ENCODE peak calls at places on chromosomes 6 and 20, in four cellular contexts. One of them, this sample, is unnamed.

GRCh38 chr6:16438677-16439615 is 200.6 kb downstream of the GMPR start:
- DNase-seq in stomach: no peak
- DNase-seq in MV-4-11: no peak
- DNase-seq in mesendoderm: peak; percentile 54
- DNase-seq in this sample: no peak

GRCh38 chr6:136527831-136528230 is 22.4 kb downstream of the MAP7 start:
- DNase-seq in stomach: no peak
- DNase-seq in MV-4-11: no peak
- DNase-seq in mesendoderm: no peak
- DNase-seq in this sample: no peak

GRCh38 chr20:35305682-35306556 is 13.7 kb upstream of the FAM83C start:
- DNase-seq in stomach: peak; percentile 60
- DNase-seq in MV-4-11: peak; percentile 96
- DNase-seq in mesendoderm: peak; percentile 75
- DNase-seq in this sample: no peak

GRCh38 chr6:145139895-145140294 is 595.4 kb downstream of the EPM2A start:
- DNase-seq in stomach: no peak
- DNase-seq in MV-4-11: no peak
- DNase-seq in mesendoderm: no peak
- DNase-seq in this sample: no peak

GRCh38 chr6:112100561-112100960 is 13.2 kb downstream of the FAM229B start:
- DNase-seq in stomach: no peak
- DNase-seq in MV-4-11: no peak
- DNase-seq in mesendoderm: no peak
- DNase-seq in this sample: peak; percentile 36

GRCh38 chr6:160259143-160259425 is 463 bp upstream of the SLC22A2 start:
- DNase-seq in stomach: no peak
- DNase-seq in MV-4-11: no peak
- DNase-seq in mesendoderm: no peak
- DNase-seq in this sample: no peak

GRCh38 chr20:20491110-20491783 is 123.3 kb downstream of the INSM1 start:
- DNase-seq in stomach: no peak
- DNase-seq in MV-4-11: no peak
- DNase-seq in mesendoderm: no peak
- DNase-seq in this sample: no peak

GRCh38 chr6:30154709-30155521 is 6.1 kb downstream of the TRIM10 start:
- DNase-seq in stomach: no peak
- DNase-seq in MV-4-11: peak; percentile 31
- DNase-seq in mesendoderm: no peak
- DNase-seq in this sample: no peak

GRCh38 chr20:44979090-44979621 is 12.8 kb downstream of the STK4 start:
- DNase-seq in stomach: no peak
- DNase-seq in MV-4-11: peak; percentile 94
- DNase-seq in mesendoderm: no peak
- DNase-seq in this sample: no peak

GRCh38 chr6:160979063-160979708 is 12.4 kb upstream of the MAP3K4 start:
- DNase-seq in stomach: no peak
- DNase-seq in MV-4-11: peak; percentile 55
- DNase-seq in mesendoderm: no peak
- DNase-seq in this sample: no peak

GRCh38 chr6:33771342-33772113 is 17.4 kb downstream of the LEMD2 start:
- DNase-seq in stomach: peak; percentile 77
- DNase-seq in MV-4-11: peak; percentile 74
- DNase-seq in mesendoderm: peak; percentile 96
- DNase-seq in this sample: no peak

GRCh38 chr6:72464246-72464645 is 157.6 kb upstream of the KCNQ5 start:
- DNase-seq in stomach: no peak
- DNase-seq in MV-4-11: no peak
- DNase-seq in mesendoderm: no peak
- DNase-seq in this sample: no peak